ENCODE peak calls at places on chromosomes 13 and 19, in four cellular contexts. H is lower lobe of right lung, F is cardiac fibroblast, Y is AG10803. Z is an unnamed sample.

GRCh38 chr19:38699027-38699346 is 45.3 kb downstream of the CAPN12 start:
- DNase-seq in H (no peak), F (no peak), Y (no peak), Z (no peak)

GRCh38 chr19:31121501-31121900 is 227.7 kb downstream of the TSHZ3 start:
- DNase-seq in Y (no peak), F (no peak), H (no peak), Z (no peak)

GRCh38 chr19:45528744-45529453 is 21.6 kb downstream of the VASP start:
- DNase-seq in Y (no peak), F (no peak), H (peak), Z (no peak)

GRCh38 chr13:87779451-87779850 is 108.3 kb downstream of the SLITRK5 start:
- DNase-seq in Y (no peak), H (no peak), F (no peak), Z (no peak)

GRCh38 chr13:111944171-111944583 is 122.8 kb upstream of the SOX1 start:
- DNase-seq in F (no peak), H (no peak), Y (no peak), Z (no peak)

GRCh38 chr13:91369432-91369831 is 21.9 kb downstream of the MIR17HG start:
- DNase-seq in H (no peak), Y (peak), F (peak), Z (no peak)

GRCh38 chr19:604355-604754 is 14.7 kb downstream of the HCN2 start:
- DNase-seq in F (peak), H (no peak), Y (no peak), Z (no peak)

GRCh38 chr13:86976521-86977324 is 694.4 kb upstream of the SLITRK5 start:
- DNase-seq in Y (no peak), H (no peak), F (no peak), Z (no peak)

GRCh38 chr13:79679334-79679733 is 198.4 kb downstream of the NDFIP2 start:
- DNase-seq in F (peak), Y (peak), H (peak), Z (peak)

GRCh38 chr19:2487780-2488330 is 11.9 kb downstream of the GADD45B start:
- DNase-seq in F (no peak), Y (no peak), H (no peak), Z (no peak)
- H3K4me3 ChIP-seq in F (no peak), Y (no peak), H (peak), Z (no peak)

GRCh38 chr13:98368019-98368418 is 190.9 kb upstream of the RNF113B start:
- DNase-seq in H (no peak), F (no peak), Y (peak), Z (no peak)

GRCh38 chr13:98363326-98363725 is 186.3 kb upstream of the RNF113B start:
- DNase-seq in F (no peak), Y (no peak), H (no peak), Z (no peak)

GRCh38 chr13:98365291-98365690 is 188.2 kb upstream of the RNF113B start:
- DNase-seq in F (no peak), H (no peak), Y (peak), Z (no peak)

GRCh38 chr13:98366959-98367358 is 189.9 kb upstream of the RNF113B start:
- DNase-seq in Y (no peak), F (no peak), H (no peak), Z (no peak)

GRCh38 chr13:98364648-98365047 is 187.6 kb upstream of the RNF113B start:
- DNase-seq in H (no peak), F (no peak), Y (no peak), Z (no peak)
- H3K4me3 ChIP-seq in H (no peak), F (no peak), Y (no peak), Z (no peak)

DNA sequence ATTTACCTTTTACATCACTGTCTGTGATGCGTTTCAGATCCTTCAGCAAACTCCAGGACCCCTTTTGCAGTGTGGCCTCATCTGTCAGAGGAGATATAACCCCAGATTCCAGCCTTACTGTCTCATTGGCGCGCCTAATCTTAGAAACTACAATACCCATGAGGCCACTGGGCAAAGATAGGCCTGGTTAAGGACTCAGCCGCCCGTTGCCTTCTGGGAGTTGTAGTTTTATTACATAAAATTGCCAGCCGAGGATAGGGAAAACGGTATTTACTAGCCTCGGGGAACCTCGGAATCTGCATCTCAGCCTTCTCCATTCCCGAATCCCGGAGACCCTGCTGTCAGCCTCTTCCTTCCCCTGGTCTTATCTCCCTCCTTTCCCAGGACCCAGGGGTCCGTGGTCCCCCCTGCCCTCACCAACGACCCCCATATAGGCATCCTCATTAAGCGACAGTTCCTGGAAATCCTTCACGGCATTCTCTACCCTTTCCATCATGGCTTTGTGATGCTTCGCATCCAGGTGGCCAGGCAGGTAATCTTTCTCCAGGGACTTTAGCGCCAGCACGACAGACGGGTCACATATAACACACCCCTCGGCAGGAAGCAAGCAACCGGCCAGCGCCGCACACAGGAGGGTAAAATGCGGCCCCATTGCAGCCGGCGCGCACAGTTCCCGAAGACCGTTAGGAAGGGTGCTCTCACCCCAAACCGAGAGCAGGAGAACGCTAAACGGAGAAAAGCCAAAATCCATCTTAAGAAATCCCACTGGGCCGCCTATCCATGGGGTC is 1.3 kb downstream of the IZUMO1 start:
- DNase-seq in F (peak), H (no peak), Y (peak), Z (no peak)
- H3K4me3 ChIP-seq in F (no peak), H (no peak), Y (no peak), Z (no peak)

DNA sequence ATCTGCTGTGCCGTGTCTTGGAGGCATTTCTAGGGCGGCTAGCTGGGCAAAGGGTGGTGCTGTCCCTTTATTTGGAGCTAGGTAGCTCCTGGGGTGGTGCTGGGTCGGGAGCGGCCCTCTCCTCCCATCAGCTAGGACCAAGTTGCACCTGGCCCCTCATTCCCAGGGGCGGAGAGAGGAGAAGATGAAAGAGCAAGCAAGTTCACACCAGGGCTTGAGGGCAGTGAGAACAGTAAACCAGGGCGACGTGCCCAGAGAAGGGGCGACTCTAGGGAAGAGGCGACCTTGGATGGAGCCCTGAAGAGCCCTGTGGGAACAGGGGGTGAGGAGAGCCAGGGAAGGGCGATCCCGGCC is 17.0 kb upstream of the KCNN1 start:
- DNase-seq in F (no peak), Y (no peak), H (no peak), Z (no peak)
- H3K4me3 ChIP-seq in F (no peak), Y (no peak), H (no peak), Z (no peak)

DNA sequence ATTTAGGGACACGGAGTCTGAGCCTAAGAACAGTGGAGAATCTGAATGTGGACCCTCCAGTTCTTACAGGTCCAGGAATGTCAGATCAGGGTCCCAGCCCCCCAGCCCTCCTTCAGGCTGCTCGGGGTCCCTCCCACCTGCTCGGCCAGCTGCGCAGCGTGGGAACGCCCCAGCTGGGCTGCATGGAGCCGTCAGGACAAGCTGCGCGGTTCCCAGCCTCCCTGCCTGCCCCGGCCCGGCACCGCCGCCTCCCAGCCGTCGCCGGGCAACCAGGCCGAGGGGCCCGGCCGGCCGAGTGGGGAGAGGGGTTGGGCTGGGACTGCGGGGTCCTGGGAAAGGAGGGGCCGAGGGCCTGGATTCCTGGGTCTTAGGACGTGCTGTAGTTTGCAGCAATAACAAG is 710 bp upstream of the KIRREL2 start:
- DNase-seq in F (no peak), H (no peak), Y (no peak), Z (no peak)
- H3K4me3 ChIP-seq in F (no peak), H (peak), Y (no peak), Z (no peak)

GRCh38 chr19:17952041-17952976 is 14.6 kb upstream of the KCNN1 start:
- DNase-seq in H (no peak), Y (no peak), F (no peak), Z (no peak)

GRCh38 chr19:17950310-17951150 is 16.4 kb upstream of the KCNN1 start:
- DNase-seq in Y (no peak), H (no peak), F (no peak), Z (no peak)

GRCh38 chr19:17948967-17949930 is 16.4 kb downstream of the CCDC124 start:
- DNase-seq in H (no peak), Y (no peak), F (no peak), Z (no peak)

GRCh38 chr19:17953316-17953801 is 13.5 kb upstream of the KCNN1 start:
- DNase-seq in H (no peak), Y (no peak), F (no peak), Z (no peak)

DNA sequence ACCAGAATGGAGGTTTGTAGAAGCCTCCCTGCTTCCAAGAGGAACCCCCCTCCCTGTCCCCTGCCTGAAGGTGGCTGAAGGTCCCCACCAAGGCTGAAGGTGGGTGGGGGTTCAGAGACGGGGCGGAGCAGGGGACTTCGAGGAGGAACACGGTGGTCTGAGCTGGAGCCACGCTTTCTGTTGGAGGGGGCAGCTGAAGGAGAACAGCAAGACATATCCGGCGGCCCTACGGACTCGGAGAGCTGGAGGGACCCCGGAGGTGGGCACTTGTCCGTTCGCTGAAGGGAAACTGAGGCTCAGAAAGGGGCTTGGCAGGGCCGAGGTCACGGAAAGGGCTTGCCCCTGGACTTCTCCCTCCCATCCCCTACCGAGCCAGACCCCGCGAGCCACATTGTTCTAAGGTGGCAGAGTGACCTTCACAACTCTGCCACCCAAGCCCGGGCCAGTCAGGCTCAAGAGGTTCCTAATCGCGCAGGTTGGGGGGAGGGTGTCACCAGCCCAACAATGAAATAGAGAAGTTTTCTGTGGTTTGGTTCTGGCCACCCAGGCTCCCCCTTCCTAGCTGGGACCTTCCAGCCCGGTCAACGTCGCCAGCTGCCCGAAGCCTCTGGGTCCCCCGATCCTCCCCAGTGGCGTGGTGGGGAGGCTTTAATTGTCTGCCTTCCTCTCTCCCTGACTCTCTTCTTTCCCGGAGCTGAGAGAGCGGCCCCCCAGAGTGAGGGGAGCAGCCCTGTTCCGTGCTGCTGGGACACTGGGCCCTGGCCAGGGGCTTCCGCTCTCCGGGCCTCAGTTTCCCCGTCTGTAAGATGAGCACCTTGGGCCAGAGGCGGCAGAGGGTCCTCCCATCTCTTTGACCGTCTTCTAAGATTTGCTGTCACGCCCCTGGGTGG is 15.5 kb upstream of the KCNN1 start:
- DNase-seq in Y (no peak), F (no peak), H (no peak), Z (no peak)
- H3K4me3 ChIP-seq in Y (no peak), F (no peak), H (no peak), Z (no peak)

DNA sequence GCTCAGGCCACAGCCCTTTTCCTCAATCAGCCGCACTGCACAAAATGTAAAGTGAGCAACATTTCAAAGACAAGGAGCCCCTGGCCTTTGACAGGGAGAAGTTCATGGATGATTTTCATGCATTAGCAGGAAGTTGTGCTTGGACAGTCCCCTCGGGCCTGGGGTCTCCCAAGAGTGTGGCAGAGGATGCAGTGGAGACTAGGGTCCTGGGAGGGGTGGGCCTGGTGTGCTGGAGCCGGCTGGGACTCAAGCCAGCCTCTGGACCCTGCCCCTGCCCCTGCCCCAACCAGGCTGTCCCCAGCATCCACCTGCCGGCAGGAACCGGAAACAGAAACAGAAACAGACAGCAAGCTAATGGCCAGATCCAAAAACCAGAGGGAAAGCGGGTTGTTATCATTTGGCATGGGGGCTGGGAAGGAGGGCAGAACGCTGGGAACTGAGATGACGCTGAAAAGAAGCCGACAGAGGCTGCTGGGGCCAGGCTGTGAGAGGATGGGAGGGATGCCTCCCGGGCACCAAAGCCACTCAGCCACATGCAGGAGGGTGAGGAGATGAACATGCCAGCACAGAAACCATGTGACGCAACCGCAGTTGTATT is 2.3 kb downstream of the GAS6 start:
- DNase-seq in H (peak), Y (no peak), F (no peak), Z (no peak)
- H3K4me3 ChIP-seq in H (peak), Y (peak), F (no peak), Z (no peak)

GRCh38 chr13:41458939-41459753 is 1.8 kb downstream of the RGCC start:
- DNase-seq in F (peak), H (peak), Y (peak), Z (no peak)

GRCh38 chr13:41459754-41460111 is 2.4 kb downstream of the RGCC start:
- DNase-seq in Y (no peak), F (no peak), H (no peak), Z (no peak)

GRCh38 chr13:41461527-41462124 is 4.3 kb downstream of the RGCC start:
- DNase-seq in Y (no peak), H (no peak), F (no peak), Z (no peak)

GRCh38 chr13:41462427-41462826 is 5.1 kb downstream of the RGCC start:
- DNase-seq in Y (no peak), H (no peak), F (no peak), Z (no peak)

DNA sequence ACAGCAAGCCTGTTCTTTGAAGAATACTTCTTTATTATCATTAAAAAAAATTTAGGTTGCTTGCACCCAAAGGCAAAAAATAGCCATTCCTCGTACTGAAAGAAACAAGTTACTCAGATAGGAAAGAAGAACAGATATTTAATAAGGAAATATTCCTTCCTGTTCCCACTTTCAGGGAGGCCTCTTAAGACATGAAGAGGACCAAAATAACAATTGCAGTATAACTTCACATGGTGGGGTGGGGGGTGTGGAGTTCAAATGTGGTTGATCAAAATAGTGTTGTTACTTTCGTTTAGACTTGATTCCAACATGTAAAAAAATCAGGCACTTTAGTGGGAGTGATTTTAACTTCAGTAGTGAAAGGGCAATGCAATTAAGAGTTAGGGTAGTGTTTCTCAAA is 3.6 kb downstream of the RGCC start:
- DNase-seq in Y (no peak), F (no peak), H (no peak), Z (no peak)
- H3K4me3 ChIP-seq in Y (no peak), F (peak), H (peak), Z (no peak)

GRCh38 chr13:94550030-94550738 is 45.8 kb downstream of the TGDS start:
- DNase-seq in H (no peak), Y (peak), F (peak), Z (no peak)
- H3K4me3 ChIP-seq in H (peak), Y (peak), F (peak), Z (peak)

GRCh38 chr19:13207237-13208130 is 57.3 kb downstream of the IER2 start:
- DNase-seq in H (peak), F (peak), Y (peak), Z (no peak)
- H3K4me3 ChIP-seq in H (peak), F (peak), Y (peak), Z (no peak)